ENCODE peak calls at places on chromosomes 4 and X, in four cellular contexts. Q is mesothelial cell of epicardium, A is activated T-helper 1 cell treated with Interleukin-2 at 50 U/mL for 16 hours, U is left ventricle myocardium superior. I is an unnamed sample.
A peak's percentile ranks its signal among the peaks of the same experiment; 100 is the strongest.

GRCh38 chr4:3708103-3708510 is 58.1 kb upstream of the ADRA2C start:
- DNase-seq in Q (no peak), A (no peak), U (peak; percentile 37), I (no peak)

GRCh38 chr4:64584125-64584524 is 174.9 kb upstream of the TECRL start:
- DNase-seq in Q (no peak), A (no peak), U (no peak), I (no peak)

GRCh38 chr4:185931986-185932385 is 120.0 kb upstream of the SORBS2 start:
- DNase-seq in Q (no peak), A (no peak), U (no peak), I (no peak)

GRCh38 chr4:7805533-7806079 is 134.1 kb downstream of the AFAP1 start:
- DNase-seq in Q (no peak), A (no peak), U (peak; percentile 58), I (no peak)

GRCh38 chr4:155419266-155419665 is 42.5 kb upstream of the MAP9 start:
- DNase-seq in Q (no peak), A (no peak), U (no peak), I (no peak)

GRCh38 chr4:48698029-48698901 is 81.8 kb downstream of the FRYL start:
- DNase-seq in Q (no peak), A (no peak), U (no peak), I (no peak)

GRCh38 chrX:21639775-21640174 is 18.4 kb downstream of the KLHL34 start:
- DNase-seq in Q (no peak), A (no peak), U (no peak), I (no peak)

GRCh38 chr4:3803946-3804345 is 37.8 kb downstream of the ADRA2C start:
- DNase-seq in Q (no peak), A (no peak), U (no peak), I (no peak)

GRCh38 chr4:173121044-173121685 is 47.4 kb upstream of the GALNT7 start:
- DNase-seq in Q (no peak), A (no peak), U (no peak), I (no peak)

GRCh38 chr4:6472387-6473263 is at the start of gene PPP2R2C:
- DNase-seq in Q (no peak), A (no peak), U (no peak), I (no peak)

GRCh38 chr4:138677212-138677611 is 338.4 kb upstream of the NOCT start:
- DNase-seq in Q (no peak), A (no peak), U (no peak), I (no peak)

GRCh38 chrX:31266172-31267076 is 194.6 kb upstream of the FTHL17 start:
- DNase-seq in Q (peak; percentile 25), A (no peak), U (peak; percentile 75), I (peak; percentile 18)

GRCh38 chr4:147368948-147369347 is 111.9 kb upstream of the EDNRA start:
- DNase-seq in Q (no peak), A (no peak), U (no peak), I (no peak)

GRCh38 chr4:59598233-59598618 is 1601.9 kb upstream of the ADGRL3 start:
- DNase-seq in Q (no peak), A (no peak), U (no peak), I (no peak)

GRCh38 chrX:68916891-68917290 is 88.1 kb downstream of the EFNB1 start:
- DNase-seq in Q (no peak), A (no peak), U (no peak), I (no peak)

GRCh38 chrX:16462912-16463311 is 187.0 kb upstream of the S100G start:
- DNase-seq in Q (no peak), A (no peak), U (no peak), I (no peak)

GRCh38 chr4:336099-336892 is 1.3 kb upstream of the ZNF141 start:
- DNase-seq in Q (peak; percentile 20), A (peak; percentile 0), U (peak; percentile 78), I (no peak)

GRCh38 chr4:165325732-165326512 is 1.5 kb upstream of the MSMO1 start:
- DNase-seq in Q (no peak), A (no peak), U (no peak), I (no peak)

GRCh38 chr4:168221298-168221697 is 97.3 kb downstream of the DDX60 start:
- DNase-seq in Q (no peak), A (no peak), U (no peak), I (no peak)

GRCh38 chr4:127730142-127730913 is at the start of gene SLC25A31:
- DNase-seq in Q (no peak), A (no peak), U (no peak), I (no peak)

GRCh38 chr4:154973636-154974035 is 192.6 kb downstream of the RBM46 start:
- DNase-seq in Q (no peak), A (no peak), U (no peak), I (no peak)

GRCh38 chr4:169070071-169070894 is 60.2 kb upstream of the CBR4 start:
- DNase-seq in Q (peak; percentile 45), A (no peak), U (peak; percentile 60), I (no peak)

GRCh38 chrX:69307736-69308135 is 142.5 kb upstream of the PJA1 start:
- DNase-seq in Q (no peak), A (no peak), U (no peak), I (no peak)

GRCh38 chr4:73856518-73856917 is 3.4 kb downstream of the PF4V1 start:
- DNase-seq in Q (no peak), A (no peak), U (no peak), I (no peak)

GRCh38 chr4:146095091-146095690 is 80.3 kb upstream of the LSM6 start:
- DNase-seq in Q (no peak), A (no peak), U (no peak), I (peak; percentile 31)

GRCh38 chr4:114563536-114564315 is 34.9 kb upstream of the UGT8 start:
- DNase-seq in Q (no peak), A (no peak), U (no peak), I (no peak)

GRCh38 chr4:23956601-23957364 is 66.9 kb upstream of the PPARGC1A start:
- DNase-seq in Q (no peak), A (no peak), U (no peak), I (no peak)

GRCh38 chr4:77777135-77777777 is 41.9 kb downstream of the CNOT6L start:
- DNase-seq in Q (no peak), A (no peak), U (no peak), I (no peak)

GRCh38 chr4:148561467-148561866 is 119.3 kb upstream of the NR3C2 start:
- DNase-seq in Q (no peak), A (no peak), U (no peak), I (no peak)

GRCh38 chrX:97563531-97564133 is 679.9 kb downstream of the RPA4 start:
- DNase-seq in Q (no peak), A (peak; percentile 1), U (peak; percentile 29), I (no peak)

GRCh38 chrX:101051153-101051548 is 760 bp downstream of the TRMT2B start:
- DNase-seq in Q (no peak), A (no peak), U (no peak), I (no peak)

GRCh38 chrX:154046262-154046771 is 26.6 kb upstream of the IRAK1 start:
- DNase-seq in Q (no peak), A (no peak), U (peak; percentile 44), I (no peak)

GRCh38 chr4:42397635-42398447 is 553 bp downstream of the SHISA3 start:
- DNase-seq in Q (peak; percentile 25), A (no peak), U (peak; percentile 56), I (peak; percentile 19)

GRCh38 chr4:86556791-86557415 is 37.2 kb upstream of the PTPN13 start:
- DNase-seq in Q (no peak), A (no peak), U (no peak), I (no peak)

GRCh38 chrX:15530318-15530717 is 29.7 kb downstream of the BMX start:
- DNase-seq in Q (no peak), A (no peak), U (no peak), I (no peak)

GRCh38 chrX:154010330-154011087 is 9.2 kb downstream of the IRAK1 start:
- DNase-seq in Q (no peak), A (no peak), U (no peak), I (no peak)

GRCh38 chr4:125952631-125953030 is 637.9 kb downstream of the FAT4 start:
- DNase-seq in Q (no peak), A (no peak), U (no peak), I (no peak)

GRCh38 chrX:153725039-153725831 is 579 bp downstream of the ABCD1 start:
- DNase-seq in Q (no peak), A (no peak), U (no peak), I (no peak)

I was measured in neural crest cell.